ENCODE peak calls at places on chromosome X, in five cellular contexts. Y is posterior vena cava, K is retinal pigment epithelial cell, O is OCI-LY7, I is ELF-1. D is an unnamed sample.

GRCh38 chrX:24149346-24150050 is at the start of gene ZFX:
- DNase-seq in Y (peak), K (no peak), O (peak), I (peak), D (peak)

GRCh38 chrX:133215747-133216146 is 2.4 kb downstream of the TFDP3 start:
- DNase-seq in Y (no peak), K (no peak), O (peak), I (peak), D (no peak)

GRCh38 chrX:38220936-38221386 is 290 bp upstream of the SRPX start:
- DNase-seq in Y (peak), K (no peak), O (no peak), I (no peak), D (no peak)

GRCh38 chrX:129403974-129404669 is 119.2 kb downstream of the SMARCA1 start:
- DNase-seq in Y (no peak), K (no peak), O (no peak), I (no peak), D (no peak)

GRCh38 chrX:72621619-72622485 is 49.2 kb upstream of the HDAC8 start:
- DNase-seq in Y (no peak), K (no peak), O (no peak), I (no peak), D (no peak)

GRCh38 chrX:129961180-129962083 is 21.0 kb upstream of the BCORL1 start:
- DNase-seq in Y (peak), K (no peak), O (peak), I (peak), D (no peak)

GRCh38 chrX:826026-826425 is 195.4 kb downstream of the SHOX start:
- DNase-seq in Y (no peak), K (no peak), O (no peak), I (no peak), D (no peak)

GRCh38 chrX:129958814-129959492 is 23.5 kb upstream of the BCORL1 start:
- DNase-seq in Y (no peak), K (no peak), O (no peak), I (peak), D (no peak)

GRCh38 chrX:68719181-68719903 is 71.9 kb downstream of the STARD8 start:
- DNase-seq in Y (peak), K (no peak), O (no peak), I (no peak), D (no peak)

GRCh38 chrX:40273356-40274050 is 175.7 kb upstream of the BCOR start:
- DNase-seq in Y (peak), K (no peak), O (no peak), I (peak), D (no peak)

GRCh38 chrX:41670108-41670507 is 18.7 kb upstream of the GPR34 start:
- DNase-seq in Y (no peak), K (no peak), O (no peak), I (no peak), D (no peak)

GRCh38 chrX:24607616-24608015 is 39.5 kb downstream of the PCYT1B start:
- DNase-seq in Y (no peak), K (no peak), O (no peak), I (no peak), D (no peak)

GRCh38 chrX:8726031-8726652 is 5.8 kb downstream of the ANOS1 start:
- DNase-seq in Y (no peak), K (no peak), O (no peak), I (peak), D (no peak)

GRCh38 chrX:2710041-2710471 is 19.0 kb downstream of the CD99 start:
- DNase-seq in Y (peak), K (no peak), O (no peak), I (peak), D (no peak)

GRCh38 chrX:7316887-7317286 is 168.9 kb upstream of the PUDP start:
- DNase-seq in Y (no peak), K (no peak), O (no peak), I (no peak), D (no peak)

GRCh38 chrX:40012039-40012799 is 85.5 kb downstream of the BCOR start:
- DNase-seq in Y (peak), K (no peak), O (no peak), I (peak), D (no peak)

GRCh38 chrX:110180176-110180927 is 137.5 kb downstream of the AMMECR1 start:
- DNase-seq in Y (no peak), K (peak), O (no peak), I (peak), D (no peak)

GRCh38 chrX:27086221-27086620 is 376.9 kb downstream of the PPP4R3C start:
- DNase-seq in Y (no peak), K (no peak), O (no peak), I (no peak), D (no peak)

GRCh38 chrX:70664726-70665125 is 220.1 kb downstream of the DLG3 start:
- DNase-seq in Y (no peak), K (no peak), O (peak), I (no peak), D (no peak)

GRCh38 chrX:107324493-107325310 is 118.3 kb downstream of the DNAAF6 start:
- DNase-seq in Y (peak), K (peak), O (peak), I (peak), D (no peak)

GRCh38 chrX:78024349-78025108 is 55.1 kb upstream of the PGAM4 start:
- DNase-seq in Y (no peak), K (no peak), O (peak), I (peak), D (no peak)

GRCh38 chrX:102129473-102129872 is 4.0 kb downstream of the TCEAL2 start:
- DNase-seq in Y (no peak), K (no peak), O (peak), I (no peak), D (no peak)

GRCh38 chrX:118823263-118824172 is at the start of gene ZCCHC12:
- DNase-seq in Y (no peak), K (no peak), O (no peak), I (peak), D (peak)

GRCh38 chrX:75603833-75604232 is 81.0 kb upstream of the ZDHHC15 start:
- DNase-seq in Y (no peak), K (no peak), O (peak), I (peak), D (no peak)